ENCODE peak calls at places on chromosomes 7 and 10, in eight cellular contexts. O is choroid plexus epithelial cell; F is central memory CD8-positive, alpha-beta T cell; B is A172; X is HEK293T; K is EL; P is fibroblast of mammary gland; H is T-helper 1 cell. T is an unnamed sample.

GRCh38 chr7:157699357-157700013 is 362.7 kb downstream of the DNAJB6 start:
- DNase-seq in O (no peak), F (no peak), B (no peak), X (no peak), K (no peak), P (no peak), H (no peak), T (no peak)

GRCh38 chr7:120874722-120875121 is 16.8 kb upstream of the TSPAN12 start:
- DNase-seq in O (no peak), F (no peak), B (no peak), X (no peak), K (no peak), P (no peak), H (no peak), T (no peak)

GRCh38 chr7:128020161-128020560 is 11.1 kb downstream of the LRRC4 start:
- DNase-seq in O (no peak), F (no peak), B (no peak), X (no peak), K (no peak), P (no peak), H (no peak), T (no peak)

GRCh38 chr7:159143780-159144755 is 599 bp downstream of the VIPR2 start:
- DNase-seq in O (peak; percentile 4), F (no peak), B (no peak), X (no peak), K (no peak), P (no peak), H (no peak), T (no peak)

GRCh38 chr10:31619410-31620095 is 300.5 kb downstream of the ZEB1 start:
- DNase-seq in O (no peak), F (no peak), B (peak; percentile 62), X (no peak), K (no peak), P (peak; percentile 50), H (no peak), T (no peak)

GRCh38 chr7:21361413-21362130 is 66.3 kb upstream of the SP4 start:
- DNase-seq in O (no peak), F (no peak), B (no peak), X (no peak), K (no peak), P (no peak), H (no peak), T (no peak)

GRCh38 chr7:66413379-66414114 is 208.4 kb downstream of the TPST1 start:
- DNase-seq in O (peak; percentile 90), F (peak; percentile 55), B (peak; percentile 39), X (peak; percentile 99), K (peak; percentile 40), P (peak; percentile 78), H (peak; percentile 75), T (no peak)

GRCh38 chr7:131219277-131220041 is 108.2 kb upstream of the MKLN1 start:
- DNase-seq in O (no peak), F (no peak), B (no peak), X (no peak), K (no peak), P (no peak), H (no peak), T (peak; percentile 96)

GRCh38 chr10:132916421-132916841 is 25.9 kb downstream of the CFAP46 start:
- DNase-seq in O (no peak), F (no peak), B (no peak), X (no peak), K (no peak), P (no peak), H (no peak), T (no peak)

GRCh38 chr7:112572669-112573301 is 92.0 kb downstream of the LSMEM1 start:
- DNase-seq in O (no peak), F (no peak), B (no peak), X (no peak), K (no peak), P (no peak), H (no peak), T (no peak)

GRCh38 chr10:8835453-8836167 is 781.1 kb downstream of the GATA3 start:
- DNase-seq in O (no peak), F (no peak), B (no peak), X (no peak), K (no peak), P (no peak), H (no peak), T (no peak)

GRCh38 chr7:116670409-116671036 is 1.5 kb upstream of the MET start:
- DNase-seq in O (no peak), F (no peak), B (no peak), X (no peak), K (no peak), P (no peak), H (no peak), T (no peak)

GRCh38 chr7:92135100-92135429 is 788 bp upstream of the CYP51A1 start:
- DNase-seq in O (peak; percentile 44), F (no peak), B (peak; percentile 8), X (peak; percentile 31), K (peak; percentile 24), P (peak; percentile 46), H (no peak), T (no peak)

GRCh38 chr10:11437391-11438241 is 173.8 kb downstream of the USP6NL start:
- DNase-seq in O (no peak), F (no peak), B (no peak), X (no peak), K (no peak), P (no peak), H (no peak), T (no peak)

GRCh38 chr10:46028584-46029570 is 1.5 kb downstream of the NCOA4 start:
- DNase-seq in O (peak; percentile 89), F (no peak), B (peak; percentile 55), X (peak; percentile 56), K (peak; percentile 64), P (peak; percentile 80), H (no peak), T (peak; percentile 67)

GRCh38 chr7:29163854-29164253 is 17.5 kb upstream of the CPVL start:
- DNase-seq in O (no peak), F (no peak), B (no peak), X (no peak), K (no peak), P (no peak), H (no peak), T (no peak)

GRCh38 chr10:79424221-79425073 is 21.0 kb downstream of the ZCCHC24 start:
- DNase-seq in O (peak; percentile 61), F (no peak), B (no peak), X (no peak), K (no peak), P (peak; percentile 55), H (no peak), T (no peak)